ENCODE peak calls at places on chromosome 19, in seven cellular contexts. M is stomach, I is mesenchymal stem cell, F is ovary, Y is colonic mucosa, V is mesendoderm, S is ascending aorta. X is an unnamed sample. For H3K4me1, the result is how much of the 10 kb centered on the place peaks cover.

GRCh38 chr19:17686592-17687042 is 1.5 kb downstream of the UNC13A start:
- DNase-seq in M (no peak), I (peak), F (no peak), Y (peak), V (peak), S (no peak), X (peak)

GRCh38 chr19:30070970-30071632 is 129.1 kb downstream of the URI1 start:
- DNase-seq in M (no peak), I (no peak), F (no peak), Y (no peak), V (no peak), S (no peak), X (no peak)

GRCh38 chr19:35657904-35658700 is 8.2 kb upstream of the UPK1A start:
- DNase-seq in M (no peak), I (no peak), F (no peak), Y (no peak), V (no peak), S (no peak), X (no peak)

GRCh38 chr19:12828494-12828893 is 5.9 kb downstream of the RTBDN start:
- DNase-seq in M (peak), I (no peak), F (no peak), Y (peak), V (peak), S (no peak), X (peak)

GRCh38 chr19:40414536-40415535 is 1.7 kb upstream of the PRX start:
- DNase-seq in M (no peak), I (no peak), F (no peak), Y (no peak), V (no peak), S (no peak), X (no peak)

GRCh38 chr19:4524808-4525562 is 6.7 kb upstream of the PLIN4 start:
- DNase-seq in M (peak), I (peak), F (peak), Y (peak), V (peak), S (no peak), X (peak)

GRCh38 chr19:44749318-44749717 is 810 bp downstream of the BCL3 start:
- DNase-seq in M (no peak), I (no peak), F (no peak), Y (no peak), V (no peak), S (no peak), X (no peak)

GRCh38 chr19:29940971-29941585 is 961 bp upstream of the URI1 start:
- DNase-seq in M (no peak), I (no peak), F (no peak), Y (no peak), V (no peak), S (no peak), X (no peak)

GRCh38 chr19:13718733-13719132 is 45.6 kb upstream of the MRI1 start:
- DNase-seq in M (no peak), I (no peak), F (no peak), Y (peak), V (peak), S (no peak), X (no peak)

GRCh38 chr19:18737954-18738351 is 53.2 kb downstream of the COMP start:
- DNase-seq in M (peak), I (no peak), F (no peak), Y (peak), V (no peak), S (no peak), X (no peak)

GRCh38 chr19:31214997-31215396 is 134.2 kb downstream of the TSHZ3 start:
- DNase-seq in M (no peak), I (no peak), F (no peak), Y (no peak), V (no peak), S (no peak), X (no peak)

GRCh38 chr19:35030257-35031071 is at the start of gene SCN1B:
- DNase-seq in M (peak), I (peak), F (peak), Y (no peak), V (peak), S (no peak), X (peak)

DNA sequence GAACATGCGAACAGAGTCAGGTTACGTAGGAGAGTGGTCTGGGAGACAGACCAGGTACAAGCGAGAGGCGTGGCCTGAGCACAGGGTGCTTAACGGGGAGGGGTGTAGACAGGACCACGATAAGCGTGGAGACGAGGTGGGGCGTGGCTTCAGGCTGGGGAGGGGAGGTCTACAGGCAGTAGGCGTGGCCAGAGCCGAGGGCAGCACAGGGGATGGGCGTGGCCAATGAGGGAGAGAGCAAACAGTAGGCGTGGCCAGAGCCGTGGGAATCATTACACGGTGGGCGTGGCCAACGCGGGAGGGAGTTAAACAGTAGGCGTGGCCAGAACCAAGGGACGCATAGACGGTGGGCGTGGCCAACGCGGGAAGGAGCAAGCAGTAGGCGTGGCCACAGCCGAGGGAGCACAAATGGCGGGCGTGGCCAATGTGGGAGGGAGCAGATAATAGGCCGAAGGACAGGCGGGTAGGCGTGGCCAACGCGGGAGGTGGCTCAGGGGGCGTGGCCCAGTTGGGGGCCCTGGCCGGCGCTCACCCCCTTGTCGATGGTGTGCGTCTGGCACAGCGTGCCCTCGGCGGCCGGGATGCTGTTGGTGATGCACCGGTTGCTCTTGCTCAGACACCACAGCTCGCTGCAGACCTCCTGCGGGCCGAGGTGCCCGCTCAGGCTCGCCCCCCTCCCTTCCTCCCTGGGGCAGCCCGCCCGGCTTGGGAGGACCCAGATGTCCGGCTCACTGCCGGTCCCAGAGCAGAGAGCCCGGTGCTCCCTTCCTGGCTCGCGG is 15.2 kb upstream of the MYO1F start:
- DNase-seq in M (peak), I (peak), F (peak), Y (peak), V (peak), S (peak), X (peak)
- H3K4me1 ChIP-seq in M (under half), I (under half), F (under half), Y (under half), V (under half), S (under half), X (under half)

DNA sequence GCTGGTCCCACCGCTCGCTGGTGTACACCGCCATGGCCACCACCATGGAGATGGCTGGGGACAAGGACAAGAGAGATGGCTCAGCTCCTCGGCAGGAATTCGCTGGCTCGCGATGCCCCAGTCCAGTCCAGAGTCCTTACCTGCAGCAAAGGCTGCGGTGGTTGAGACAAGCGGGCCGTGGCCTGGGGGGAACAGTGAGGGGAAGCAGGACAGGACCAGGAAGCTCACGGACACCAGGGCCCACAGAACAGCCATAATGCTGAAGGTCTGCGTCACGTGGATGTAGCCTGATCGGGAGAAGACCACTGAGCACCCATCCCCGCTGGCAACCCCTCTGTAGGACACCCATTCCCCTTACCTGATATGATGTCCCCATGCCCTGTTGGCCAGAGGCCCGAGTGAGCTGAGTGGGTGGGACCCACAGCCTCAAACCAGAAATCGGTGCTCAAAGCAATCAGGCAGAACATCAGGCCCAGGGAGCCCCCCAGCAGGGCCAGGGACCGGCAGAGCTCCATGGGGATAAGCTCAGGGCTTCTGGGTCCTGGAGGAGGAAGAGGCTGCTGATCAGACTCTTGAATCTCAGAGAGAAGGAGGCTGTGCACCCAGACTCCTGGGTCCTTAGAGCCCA is 319 bp downstream of the NKG7 start:
- DNase-seq in M (no peak), I (no peak), F (no peak), Y (no peak), V (no peak), S (no peak), X (no peak)
- H3K27ac ChIP-seq in M (peak), I (no peak), F (no peak), Y (peak), V (no peak), S (no peak), X (no peak)

GRCh38 chr19:28793391-28794168 is 419.4 kb downstream of the UQCRFS1 start:
- DNase-seq in M (no peak), I (no peak), F (no peak), Y (no peak), V (peak), S (no peak), X (no peak)
- H3K4me3 ChIP-seq in M (no peak), I (no peak), F (no peak), Y (peak), V (peak), S (peak), X (no peak)

GRCh38 chr19:28401739-28402138 is 811.2 kb downstream of the UQCRFS1 start:
- DNase-seq in M (no peak), I (no peak), F (no peak), Y (no peak), V (no peak), S (no peak), X (no peak)
- H3K4me1 ChIP-seq in M (under half), I (under half), F (under half), Y (under half), V (under half), S (under half), X (under half)

X was measured in CD4-positive, CD25-positive, alpha-beta regulatory T cell.